ENCODE peak calls at places on chromosomes 4 and X, in six cellular contexts. V, U, P, R, A and T are unnamed samples.

GRCh38 chr4:121182296-121182695 is 18.2 kb upstream of the TNIP3 start:
- DNase-seq in P (no peak), V (no peak), U (no peak), A (peak), R (no peak), T (no peak)

GRCh38 chr4:59608466-59608865 is 1591.7 kb upstream of the ADGRL3 start:
- DNase-seq in A (no peak), P (no peak), V (no peak), R (no peak), U (no peak), T (no peak)

GRCh38 chr4:121307441-121308327 is 73.1 kb downstream of the QRFPR start:
- DNase-seq in V (peak), U (peak), R (peak), P (no peak), A (peak), T (no peak)

GRCh38 chrX:115367956-115368355 is 78.4 kb downstream of the LUZP4 start:
- DNase-seq in U (no peak), R (no peak), V (no peak), P (no peak), A (no peak), T (no peak)

GRCh38 chr4:176584031-176584430 is 208.7 kb downstream of the VEGFC start:
- DNase-seq in U (no peak), A (peak), P (no peak), V (no peak), R (no peak), T (no peak)

GRCh38 chr4:78809928-78810835 is 34.0 kb downstream of the BMP2K start:
- DNase-seq in P (no peak), R (no peak), U (no peak), A (no peak), V (no peak), T (no peak)

GRCh38 chr4:24805036-24805435 is 9.7 kb downstream of the SOD3 start:
- DNase-seq in R (peak), V (no peak), P (peak), U (no peak), A (no peak), T (no peak)

GRCh38 chr4:150569384-150569987 is 12.5 kb upstream of the MAB21L2 start:
- DNase-seq in P (no peak), A (no peak), V (no peak), U (peak), R (no peak), T (no peak)

GRCh38 chr4:123233409-123233808 is 163.2 kb upstream of the SPRY1 start:
- DNase-seq in R (no peak), A (no peak), V (no peak), P (no peak), U (no peak), T (no peak)

GRCh38 chrX:119734897-119735339 is 23.5 kb upstream of the SOWAHD start:
- DNase-seq in V (peak), A (no peak), R (peak), P (peak), U (no peak), T (peak)

GRCh38 chr4:98786866-98787265 is 128.5 kb upstream of the TSPAN5 start:
- DNase-seq in V (no peak), A (no peak), U (no peak), P (no peak), R (no peak), T (no peak)

GRCh38 chrX:23656684-23657083 is 10.6 kb upstream of the PRDX4 start:
- DNase-seq in V (no peak), A (peak), P (no peak), U (no peak), R (no peak), T (no peak)

GRCh38 chr4:78766026-78766425 is 10.1 kb upstream of the BMP2K start:
- DNase-seq in A (no peak), V (no peak), U (no peak), P (no peak), R (no peak), T (no peak)

GRCh38 chr4:1414831-1415680 is 8.8 kb upstream of the NKX1-1 start:
- DNase-seq in U (no peak), A (no peak), P (no peak), V (no peak), R (no peak), T (peak)

GRCh38 chrX:147912093-147912801 is 528 bp downstream of the FMR1 start:
- DNase-seq in V (peak), A (peak), R (peak), P (no peak), U (no peak), T (peak)

GRCh38 chr4:163180087-163180486 is 13.4 kb upstream of the NAF1 start:
- DNase-seq in U (no peak), P (no peak), A (no peak), V (no peak), R (no peak), T (no peak)

GRCh38 chr4:180828455-180829018 is 1414.7 kb upstream of the TENM3 start:
- DNase-seq in R (peak), V (peak), P (peak), U (peak), A (no peak), T (no peak)

GRCh38 chr4:5810151-5810550 is 82.7 kb downstream of the CRMP1 start:
- DNase-seq in V (no peak), R (no peak), U (no peak), P (no peak), A (no peak), T (no peak)

GRCh38 chr4:42519803-42520417 is 122.6 kb downstream of the SHISA3 start:
- DNase-seq in V (peak), U (no peak), R (peak), P (peak), A (peak), T (peak)